ENCODE peak calls at places on chromosomes 4 and X, in five cellular contexts. I is left lung, P is suprapubic skin, T is transverse colon, Q is pancreas. L is an unnamed sample.

GRCh38 chr4:71697031-71697430 is 86.8 kb downstream of the GC start:
- DNase-seq in I (no peak), P (no peak), T (no peak), Q (no peak), L (no peak)

GRCh38 chr4:13059015-13059414 is 425.1 kb downstream of the RAB28 start:
- DNase-seq in I (no peak), P (no peak), T (no peak), Q (no peak), L (no peak)

GRCh38 chr4:37591349-37591748 is 94.8 kb downstream of the RELL1 start:
- DNase-seq in I (no peak), P (no peak), T (no peak), Q (no peak), L (no peak)

GRCh38 chr4:117311215-117311614 is 225.8 kb upstream of the TRAM1L1 start:
- DNase-seq in I (no peak), P (no peak), T (no peak), Q (no peak), L (no peak)

GRCh38 chr4:91243132-91243531 is 1060.6 kb upstream of the GRID2 start:
- DNase-seq in I (peak; percentile 62), P (no peak), T (no peak), Q (no peak), L (no peak)

GRCh38 chr4:133565379-133565778 is 416.3 kb downstream of the PCDH10 start:
- DNase-seq in I (no peak), P (no peak), T (no peak), Q (no peak), L (no peak)

GRCh38 chrX:630007-630921 is at the start of gene SHOX:
- DNase-seq in I (no peak), P (no peak), T (no peak), Q (no peak), L (no peak)

GRCh38 chr4:105186701-105187158 is 40.1 kb downstream of the TET2 start:
- DNase-seq in I (no peak), P (no peak), T (no peak), Q (no peak), L (no peak)

GRCh38 chrX:81377329-81377728 is 175.4 kb downstream of the SH3BGRL start:
- DNase-seq in I (no peak), P (no peak), T (no peak), Q (no peak), L (no peak)

GRCh38 chrX:154800508-154801207 is 4.6 kb downstream of the MPP1 start:
- DNase-seq in I (no peak), P (no peak), T (no peak), Q (no peak), L (no peak)

GRCh38 chrX:133926809-133927208 is 58.6 kb downstream of the GPC3 start:
- DNase-seq in I (no peak), P (no peak), T (no peak), Q (no peak), L (no peak)
- TF ChIP-seq CTCF in I (no peak), P (no peak), T (no peak), Q (no peak), L (no peak)

GRCh38 chr4:82621212-82621611 is 59.4 kb upstream of the TMEM150C start:
- DNase-seq in I (no peak), P (no peak), T (no peak), Q (no peak), L (no peak)
- H3K27ac ChIP-seq in I (no peak overlapping the region), P (no peak overlapping the region), T (no peak overlapping the region), Q (no peak overlapping the region), L (no peak overlapping the region)

DNA sequence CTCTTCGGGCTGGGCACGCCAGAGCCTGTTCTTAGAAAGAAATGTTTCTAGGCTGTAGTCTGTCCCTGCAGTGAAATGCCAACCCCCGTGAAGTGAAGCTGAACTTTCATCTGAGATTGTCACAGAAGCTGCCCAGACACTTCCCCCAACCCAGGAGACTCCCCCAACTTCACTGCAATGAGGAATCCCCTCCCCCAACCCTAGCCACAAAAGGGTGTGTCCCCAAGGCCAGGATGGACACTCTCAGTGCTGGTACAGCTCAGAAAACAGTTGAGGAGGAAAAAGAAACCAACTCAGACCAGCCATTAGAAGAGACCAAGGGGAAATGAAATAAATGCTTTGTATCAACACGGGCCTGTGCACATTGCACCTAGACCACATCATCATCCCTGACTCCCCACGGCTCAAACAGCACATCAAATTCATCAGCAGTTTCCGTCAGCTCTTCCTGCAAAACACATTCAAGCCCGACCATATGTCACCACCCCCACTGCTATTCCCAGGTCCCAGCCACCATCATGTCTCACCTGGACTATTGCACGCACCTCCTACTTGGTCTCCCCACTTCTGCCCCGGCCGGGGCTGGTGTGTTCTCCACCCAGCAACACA is 8.3 kb upstream of the MAN2B2 start:
- DNase-seq in I (no peak), P (no peak), T (no peak), Q (no peak), L (no peak)
- H3K27me3 ChIP-seq in I (peaks cover 62% of the 10 kb centered on the region), P (peaks cover 30% of the 10 kb centered on the region), T (peaks cover 35% of the 10 kb centered on the region), Q (peaks cover 3% of the 10 kb centered on the region), L (peaks cover 10% of the 10 kb centered on the region)

DNA sequence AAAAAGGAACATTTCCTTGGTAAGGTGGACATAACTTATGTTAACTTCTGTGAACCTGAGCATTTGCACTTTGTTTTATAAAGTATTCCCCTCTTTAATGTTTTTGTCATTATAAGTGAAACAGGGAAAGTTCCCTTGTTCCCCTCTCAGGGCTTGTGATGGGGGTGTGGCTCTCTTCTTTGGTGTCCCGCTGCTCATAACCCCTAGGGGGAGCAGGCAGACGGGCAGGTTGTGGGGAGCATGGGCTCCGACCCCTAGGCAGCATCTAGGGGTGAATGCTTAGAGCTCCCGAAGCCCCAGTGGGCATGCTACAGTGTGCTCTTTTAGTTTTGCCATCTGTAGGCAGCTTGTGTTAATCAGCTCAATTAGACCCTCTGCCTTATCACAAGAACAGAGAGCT is 200.4 kb downstream of the DACH2 start:
- DNase-seq in I (no peak), P (no peak), T (no peak), Q (no peak), L (no peak)
- TF ChIP-seq CTCF in I (no peak), P (no peak), T (no peak), Q (no peak), L (no peak)